ENCODE peak calls at places on chromosomes 16 and 17, in seven cellular contexts. Z is H9, C is H1, S is IMR-90, X is neuronal stem cell, N is mesenchymal stem cell, K is trophoblast cell. Y is an unnamed sample.

GRCh38 chr17:79907855-79908254 is 68.6 kb upstream of the CBX4 start:
- DNase-seq in Z (no peak), C (no peak), S (peak; percentile 10), X (no peak), N (no peak), K (no peak), Y (no peak)

GRCh38 chr16:3857189-3858013 is 23.1 kb downstream of the CREBBP start:
- DNase-seq in Z (no peak), C (no peak), S (peak; percentile 67), X (no peak), N (peak; percentile 88), K (peak; percentile 44), Y (no peak)

GRCh38 chr16:8878523-8878911 is 3.6 kb upstream of the LITAFD start:
- DNase-seq in Z (no peak), C (no peak), S (peak; percentile 86), X (no peak), N (peak; percentile 95), K (peak; percentile 84), Y (peak; percentile 81)

GRCh38 chr17:39979865-39980401 is 674 bp upstream of the PSMD3 start:
- DNase-seq in Z (peak; percentile 68), C (no peak), S (peak; percentile 19), X (no peak), N (peak; percentile 74), K (no peak), Y (peak; percentile 66)

GRCh38 chr16:9097266-9098219 is 6.1 kb downstream of the HAPSTR1 start:
- DNase-seq in Z (no peak), C (no peak), S (no peak), X (no peak), N (no peak), K (no peak), Y (no peak)

GRCh38 chr16:87974190-87974589 is 23.0 kb downstream of the BANP start:
- DNase-seq in Z (no peak), C (no peak), S (no peak), X (no peak), N (no peak), K (no peak), Y (no peak)

GRCh38 chr16:24635900-24636610 is 93.4 kb upstream of the TNRC6A start:
- DNase-seq in Z (no peak), C (no peak), S (peak; percentile 91), X (no peak), N (peak; percentile 87), K (no peak), Y (no peak)

GRCh38 chr17:57629886-57630285 is 115.2 kb downstream of the CCDC182 start:
- DNase-seq in Z (no peak), C (no peak), S (no peak), X (no peak), N (no peak), K (no peak), Y (no peak)

GRCh38 chr17:57818066-57818465 is 31.8 kb downstream of the MRPS23 start:
- DNase-seq in Z (no peak), C (no peak), S (no peak), X (no peak), N (no peak), K (no peak), Y (no peak)

GRCh38 chr17:48526986-48527741 is 3.6 kb downstream of the HOXB1 start:
- DNase-seq in Z (peak; percentile 84), C (peak; percentile 84), S (no peak), X (no peak), N (no peak), K (no peak), Y (no peak)

GRCh38 chr16:62909597-62909996 is 873.4 kb upstream of the CDH8 start:
- DNase-seq in Z (no peak), C (no peak), S (no peak), X (no peak), N (no peak), K (no peak), Y (no peak)

GRCh38 chr17:74822329-74823175 is 37.1 kb downstream of the GRIN2C start:
- DNase-seq in Z (no peak), C (no peak), S (no peak), X (no peak), N (no peak), K (no peak), Y (no peak)

GRCh38 chr17:35256629-35257028 is 13.8 kb downstream of the SLFN5 start:
- DNase-seq in Z (no peak), C (no peak), S (no peak), X (no peak), N (no peak), K (no peak), Y (peak; percentile 34)

GRCh38 chr17:30570191-30570590 is 93.0 kb downstream of the GOSR1 start:
- DNase-seq in Z (no peak), C (no peak), S (no peak), X (no peak), N (no peak), K (no peak), Y (no peak)

GRCh38 chr16:63323055-63323454 is 1286.8 kb upstream of the CDH8 start:
- DNase-seq in Z (no peak), C (no peak), S (no peak), X (no peak), N (peak; percentile 27), K (no peak), Y (no peak)

DNA sequence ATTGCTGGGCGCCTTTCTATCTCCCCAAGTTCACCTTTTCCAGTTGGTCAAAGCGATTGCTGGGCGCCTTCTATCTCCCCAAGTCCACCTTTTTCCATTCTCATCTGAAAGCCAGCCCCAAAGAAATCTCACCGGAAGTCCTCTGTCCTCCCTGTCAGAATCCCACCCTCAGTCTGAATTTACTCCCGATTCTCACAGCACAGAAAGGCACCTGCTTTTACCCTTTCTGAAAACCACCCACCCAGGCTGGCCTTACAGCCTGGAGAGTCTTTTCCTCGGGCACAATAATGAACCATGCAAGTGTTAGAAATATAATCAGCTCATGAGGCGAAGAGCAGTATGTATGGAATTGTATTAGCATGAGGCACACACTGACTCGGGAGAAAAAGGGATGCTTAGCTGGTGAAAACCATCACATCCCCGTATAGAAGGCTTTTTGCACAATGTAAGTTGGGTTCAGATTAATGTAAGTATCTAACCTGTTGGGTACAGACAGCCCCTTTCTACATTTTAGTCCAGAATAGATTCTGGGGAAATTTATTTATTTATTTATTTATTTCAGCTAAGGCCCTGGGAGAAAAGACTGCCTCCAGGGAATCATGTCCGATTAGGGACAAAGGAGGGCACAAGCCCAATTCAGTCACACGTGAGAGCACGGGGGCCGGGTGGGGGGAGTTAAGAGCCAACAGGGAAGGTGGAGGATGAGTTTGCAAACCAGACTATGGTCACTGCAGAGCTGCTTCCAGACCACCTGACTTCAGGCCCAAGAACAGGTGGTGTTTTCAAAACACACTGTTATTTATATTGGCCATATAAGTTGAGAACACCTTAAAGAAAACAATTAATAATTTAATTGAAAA is 1.4 kb upstream of the ZFHX3 start:
- DNase-seq in Z (no peak), C (no peak), S (no peak), X (no peak), N (no peak), K (no peak), Y (no peak)
- H3K4me1 ChIP-seq in Z (peaks cover 13% of the 10 kb centered on the region), C (peaks cover 31% of the 10 kb centered on the region), S (peaks cover 51% of the 10 kb centered on the region), X (peaks cover 31% of the 10 kb centered on the region), N (peaks cover 23% of the 10 kb centered on the region), K (peaks cover 28% of the 10 kb centered on the region), Y (peaks cover 12% of the 10 kb centered on the region)

DNA sequence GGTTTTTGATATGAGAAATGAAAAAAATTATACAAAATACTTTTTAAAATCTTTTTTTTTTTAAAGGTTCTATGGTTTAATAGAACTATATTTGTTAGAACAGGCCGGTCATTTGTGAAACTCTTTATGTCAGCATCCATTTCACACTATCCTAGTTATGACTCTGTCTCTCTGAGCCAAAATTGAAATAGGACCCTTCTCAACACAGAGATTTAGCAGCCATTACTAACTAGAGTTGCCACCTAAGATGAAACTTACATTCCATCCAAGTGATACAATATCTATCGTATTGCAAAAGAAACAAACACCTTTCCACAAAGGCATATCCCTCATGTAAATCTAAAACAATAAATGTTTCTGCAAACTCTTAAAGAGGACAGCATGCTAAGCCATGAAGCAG is 249.8 kb downstream of the CDH11 start:
- DNase-seq in Z (no peak), C (no peak), S (peak; percentile 28), X (no peak), N (no peak), K (no peak), Y (no peak)
- H2AK5ac ChIP-seq in Z (no peak overlapping the region), C (no peak overlapping the region), S (no peak overlapping the region), X (no peak overlapping the region), N (no peak overlapping the region), K (no peak overlapping the region), Y (no peak overlapping the region)

GRCh38 chr17:9935408-9935807 is 30.3 kb upstream of the RCVRN start:
- DNase-seq in Z (no peak), C (no peak), S (no peak), X (no peak), N (no peak), K (peak; percentile 17), Y (no peak)
- H3K4me1 ChIP-seq in Z (no peaks in the 10 kb centered on the region), C (no peaks in the 10 kb centered on the region), S (no peaks in the 10 kb centered on the region), X (peaks cover 7% of the 10 kb centered on the region), N (peaks cover 8% of the 10 kb centered on the region), K (no peaks in the 10 kb centered on the region), Y (no peaks in the 10 kb centered on the region)

DNA sequence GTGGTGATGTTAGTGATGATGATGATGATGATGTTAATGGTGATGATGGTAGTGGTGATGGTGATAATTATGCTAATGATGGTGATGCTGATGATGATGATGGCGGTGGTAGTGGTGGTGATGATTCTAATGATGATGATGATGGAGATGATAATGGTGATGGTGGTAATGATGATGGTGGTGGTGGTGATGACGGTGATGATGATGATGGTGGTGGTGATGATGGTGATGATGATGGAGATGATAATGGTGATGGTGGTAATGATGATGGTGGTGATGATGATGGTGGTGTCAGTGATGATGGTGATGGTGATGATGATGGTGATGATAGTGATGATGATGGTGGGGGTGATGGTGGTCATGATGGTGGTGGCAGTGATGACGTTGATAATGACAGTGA is 132.5 kb downstream of the DNAH9 start:
- DNase-seq in Z (no peak), C (no peak), S (no peak), X (no peak), N (no peak), K (no peak), Y (no peak)
- H2AK5ac ChIP-seq in Z (no peak overlapping the region), C (no peak overlapping the region), S (no peak overlapping the region), X (no peak overlapping the region), N (no peak overlapping the region), K (no peak overlapping the region), Y (no peak overlapping the region)

GRCh38 chr16:81485225-81485624 is 40.6 kb downstream of the CMIP start:
- DNase-seq in Z (no peak), C (no peak), S (no peak), X (no peak), N (no peak), K (no peak), Y (no peak)
- H3K4me1 ChIP-seq in Z (peaks cover 3% of the 10 kb centered on the region), C (peaks cover 4% of the 10 kb centered on the region), S (peaks cover 27% of the 10 kb centered on the region), X (peaks cover 13% of the 10 kb centered on the region), N (peaks cover 48% of the 10 kb centered on the region), K (peaks cover 22% of the 10 kb centered on the region), Y (peaks cover 4% of the 10 kb centered on the region)